ENCODE peak calls at places on chromosomes 13 and 19, in nine cellular contexts. I, P, Q, O, V, R, C, E and Y are unnamed samples.
A peak's percentile ranks its signal among the peaks of the same experiment; 100 is the strongest.

GRCh38 chr13:107497661-107498060 is 717.7 kb downstream of the LIG4 start:
- DNase-seq in R (no peak), I (no peak), V (no peak), E (no peak), C (no peak), O (no peak), P (no peak), Q (no peak), Y (no peak)

GRCh38 chr13:90416519-90416918 is 931.0 kb upstream of the MIR17HG start:
- DNase-seq in P (peak; percentile 62), C (no peak), R (no peak), O (peak; percentile 41), V (peak; percentile 24), E (peak; percentile 61), I (no peak), Q (no peak), Y (no peak)

GRCh38 chr13:74246398-74246975 is 112.3 kb upstream of the KLF12 start:
- DNase-seq in E (peak; percentile 56), P (peak; percentile 43), R (no peak), V (no peak), Q (no peak), C (no peak), O (peak; percentile 64), I (no peak), Y (no peak)

GRCh38 chr13:65034266-65034665 is 2195.9 kb downstream of the PCDH9 start:
- DNase-seq in O (no peak), E (no peak), C (peak; percentile 56), V (no peak), Q (no peak), R (no peak), I (no peak), P (no peak), Y (no peak)

GRCh38 chr19:1318678-1319471 is 33.2 kb downstream of the EFNA2 start:
- DNase-seq in Q (no peak), I (peak; percentile 40), P (no peak), R (no peak), C (no peak), E (no peak), V (no peak), O (no peak), Y (no peak)

GRCh38 chr19:48724796-48725753 is 5.5 kb upstream of the MAMSTR start:
- DNase-seq in E (peak; percentile 88), Q (no peak), P (peak; percentile 99), O (peak; percentile 97), V (peak; percentile 71), C (no peak), I (peak; percentile 51), R (no peak), Y (no peak)

GRCh38 chr13:20351279-20352022 is 119.3 kb upstream of the GJB6 start:
- DNase-seq in P (peak; percentile 47), V (peak; percentile 91), O (peak; percentile 38), C (no peak), E (peak; percentile 34), R (no peak), Q (no peak), I (no peak), Y (no peak)

GRCh38 chr19:31304877-31305312 is 44.3 kb downstream of the TSHZ3 start:
- DNase-seq in P (peak; percentile 3), C (peak; percentile 50), V (no peak), O (no peak), E (no peak), R (no peak), I (no peak), Q (no peak), Y (no peak)

GRCh38 chr13:30165791-30166190 is 141.6 kb downstream of the KATNAL1 start:
- DNase-seq in E (peak; percentile 7), C (no peak), I (no peak), R (no peak), O (peak; percentile 43), V (no peak), P (peak; percentile 29), Q (no peak), Y (no peak)

GRCh38 chr13:28659611-28659970 is 661 bp downstream of the POMP start:
- DNase-seq in I (no peak), R (no peak), O (peak; percentile 75), V (peak; percentile 48), C (no peak), P (peak; percentile 74), E (peak; percentile 37), Q (no peak), Y (no peak)

GRCh38 chr19:37817180-37817911 is 38.0 kb upstream of the ZNF573 start:
- DNase-seq in Q (peak; percentile 15), C (peak; percentile 84), O (peak; percentile 14), R (peak; percentile 76), E (peak; percentile 34), V (no peak), P (peak; percentile 27), I (no peak), Y (no peak)

GRCh38 chr13:30705672-30706071 is 29.7 kb upstream of the ALOX5AP start:
- DNase-seq in C (no peak), O (no peak), R (no peak), E (no peak), I (no peak), P (no peak), V (peak; percentile 65), Q (no peak), Y (no peak)

GRCh38 chr13:113202912-113203311 is 5.6 kb downstream of the PCID2 start:
- DNase-seq in E (no peak), P (no peak), I (no peak), Q (no peak), C (no peak), O (peak; percentile 22), R (no peak), V (no peak), Y (no peak)
- TF ChIP-seq CTCF in E (no peak), P (no peak), I (no peak), Q (no peak), C (no peak), O (no peak), R (no peak), V (no peak), Y (no peak)

GRCh38 chr13:85601526-85601925 is 197.7 kb downstream of the SLITRK6 start:
- DNase-seq in E (no peak), V (no peak), Q (no peak), I (no peak), C (no peak), O (no peak), R (no peak), P (no peak), Y (no peak)

GRCh38 chr13:85603735-85604134 is 195.5 kb downstream of the SLITRK6 start:
- DNase-seq in I (no peak), R (no peak), C (no peak), E (no peak), Q (no peak), V (no peak), P (no peak), O (no peak), Y (no peak)

DNA sequence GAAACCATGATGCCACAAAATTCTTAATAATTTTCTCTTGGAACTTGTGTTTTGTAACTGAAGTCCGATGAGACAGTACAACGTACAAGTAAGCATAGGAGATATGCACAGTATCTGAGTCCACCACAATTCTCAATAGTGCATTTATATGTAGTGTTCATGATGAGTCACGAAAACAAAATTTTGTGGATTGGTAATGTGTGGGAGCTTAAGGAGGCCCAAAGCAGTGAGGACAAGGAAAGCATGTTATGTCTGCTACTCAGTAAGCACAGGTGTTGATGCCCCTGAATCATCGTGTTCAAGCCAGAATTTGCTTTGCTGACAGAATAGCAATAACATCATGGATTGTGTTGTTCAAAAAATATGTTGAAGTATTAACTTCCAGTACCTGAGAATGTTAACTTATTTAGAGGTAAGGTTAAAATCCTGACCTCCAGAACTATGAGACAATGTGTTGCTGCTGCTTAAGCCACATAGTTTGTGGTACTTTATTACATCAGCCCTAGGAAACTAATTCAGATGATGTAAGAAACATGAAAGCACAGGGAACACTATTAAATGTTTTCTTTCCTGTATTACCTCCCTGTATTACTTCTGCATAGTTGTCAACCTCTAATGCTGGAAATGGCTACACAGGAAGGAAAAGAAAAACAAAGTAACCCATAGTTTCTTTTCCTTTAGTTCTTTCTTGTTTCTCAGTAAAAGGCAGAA is 201.3 kb downstream of the SLITRK6 start:
- DNase-seq in Q (no peak), P (peak; percentile 3), C (no peak), O (no peak), I (no peak), R (no peak), V (peak; percentile 92), E (no peak), Y (no peak)
- H3K4me3 ChIP-seq in Q (no peak overlapping the region), P (no peak overlapping the region), C (no peak overlapping the region), O (no peak overlapping the region), I (no peak overlapping the region), R (no peak overlapping the region), V (no peak overlapping the region), E (no peak overlapping the region), Y (no peak overlapping the region)

DNA sequence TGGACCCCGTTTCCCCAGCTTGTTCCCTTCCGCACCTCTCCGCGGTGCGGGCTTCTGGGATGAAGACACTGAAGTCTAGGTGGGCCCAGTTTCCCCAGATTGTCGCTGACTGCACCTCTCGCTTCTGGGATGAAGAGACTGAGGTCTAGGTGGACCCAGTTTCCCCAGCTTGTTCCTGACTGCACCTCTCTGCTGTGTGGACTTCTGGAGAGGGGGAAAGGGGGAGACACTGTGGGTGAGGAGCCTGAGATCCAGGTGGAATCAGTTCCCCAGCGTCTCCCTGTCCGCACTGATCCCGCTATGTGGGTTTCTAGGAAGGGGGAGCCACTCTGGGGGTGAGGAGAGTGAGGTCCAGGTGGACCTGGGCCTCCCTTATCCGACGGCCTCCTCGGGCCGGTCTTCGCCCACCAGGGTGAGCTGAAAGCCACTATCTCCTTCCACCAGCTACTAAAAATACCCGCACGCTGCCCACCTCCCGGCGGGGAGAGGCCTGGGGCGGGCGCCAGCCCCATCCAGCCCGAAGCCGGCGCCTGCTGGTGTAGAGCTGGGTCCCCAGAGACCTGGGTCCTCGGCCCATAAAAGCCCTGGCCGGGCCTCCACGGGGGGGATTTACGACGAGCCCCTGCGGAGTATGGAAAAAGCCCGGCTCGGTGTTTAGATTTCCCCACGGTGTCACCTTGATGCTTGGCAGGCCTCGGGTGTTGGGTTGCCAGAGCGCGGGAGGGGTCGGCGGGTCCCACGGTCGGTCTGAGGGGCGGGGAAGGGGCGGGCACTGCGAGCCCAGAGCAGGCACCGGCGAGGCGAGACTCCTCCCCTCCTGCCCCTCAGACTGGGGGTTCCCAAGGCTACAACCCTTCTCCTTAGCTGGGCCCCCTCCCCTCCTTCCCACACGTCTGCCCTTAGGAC is 10.6 kb downstream of the FUT6 start:
- DNase-seq in P (peak; percentile 13), I (no peak), O (peak; percentile 4), V (no peak), Q (no peak), E (no peak), R (no peak), C (no peak), Y (no peak)
- TF ChIP-seq CTCF in P (no peak), I (no peak), O (no peak), V (no peak), Q (no peak), E (no peak), R (no peak), C (no peak), Y (no peak)

DNA sequence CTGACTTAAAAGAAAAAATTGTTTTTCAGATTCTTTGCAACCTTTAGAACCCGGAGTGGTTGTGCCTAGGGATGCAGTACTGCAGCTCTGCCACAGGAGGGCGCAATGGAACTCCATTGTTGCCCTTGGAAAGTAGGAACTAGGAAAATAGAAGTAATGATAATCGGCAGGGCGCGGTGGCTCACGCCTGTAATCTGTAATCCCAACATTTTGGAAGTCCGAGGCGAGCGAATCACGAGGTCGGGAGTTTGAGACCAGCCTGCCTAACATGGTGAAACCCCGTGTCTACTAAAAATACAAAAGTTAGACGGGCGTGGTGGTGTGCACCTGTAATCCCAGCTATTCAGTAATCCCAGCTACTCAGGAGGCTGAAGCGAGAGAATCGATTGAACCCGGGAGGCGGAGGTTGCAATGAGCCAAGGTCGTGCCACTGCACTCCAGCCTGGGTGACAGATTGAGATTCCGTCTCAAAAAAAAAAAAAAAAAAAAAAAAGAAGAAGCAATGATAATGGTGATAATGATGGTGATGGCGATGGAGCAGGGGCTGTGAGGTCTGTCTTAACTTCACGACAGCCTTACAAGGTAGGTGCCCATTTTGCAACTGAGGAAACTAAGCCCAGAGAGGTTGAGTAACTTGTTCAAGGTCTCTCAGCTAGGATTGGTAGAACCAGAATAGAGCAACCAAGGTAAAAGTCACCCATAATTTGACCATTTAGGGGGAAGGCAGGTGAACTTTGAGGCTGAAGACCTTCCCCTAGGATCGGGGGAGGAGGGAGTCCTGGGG is 5.5 kb upstream of the ADAMTS10 start:
- DNase-seq in V (no peak), E (peak; percentile 73), P (peak; percentile 69), R (no peak), I (peak; percentile 53), C (no peak), O (peak; percentile 68), Q (no peak), Y (no peak)
- H3K4me3 ChIP-seq in V (no peak overlapping the region), E (no peak overlapping the region), P (no peak overlapping the region), R (no peak overlapping the region), I (no peak overlapping the region), C (no peak overlapping the region), O (no peak overlapping the region), Q (no peak overlapping the region), Y (no peak overlapping the region)